ENCODE peak calls at places on chromosome 9, in four cellular contexts. G, F, U and H are unnamed samples.

GRCh38 chr9:94534901-94535300 is 20.0 kb upstream of the PCAT7 start:
- DNase-seq in F (no peak), G (no peak), U (no peak), H (no peak)

GRCh38 chr9:93154293-93154903 is 20.3 kb upstream of the NINJ1 start:
- DNase-seq in F (peak; percentile 66), U (no peak), G (peak; percentile 58), H (peak; percentile 91)

GRCh38 chr9:96868709-96869108 is 14.4 kb upstream of the ZNF782 start:
- DNase-seq in G (no peak), U (no peak), F (no peak), H (no peak)

GRCh38 chr9:127941062-127941925 is 3.6 kb upstream of the DPM2 start:
- DNase-seq in F (no peak), G (no peak), U (no peak), H (no peak)

GRCh38 chr9:72352911-72353388 is 12.1 kb downstream of the ZFAND5 start:
- DNase-seq in F (no peak), U (no peak), G (no peak), H (no peak)

GRCh38 chr9:37371565-37372464 is 50.7 kb upstream of the GRHPR start:
- DNase-seq in G (no peak), F (no peak), U (peak; percentile 63), H (no peak)

GRCh38 chr9:127112056-127112455 is 10.4 kb downstream of the ANGPTL2 start:
- DNase-seq in U (no peak), G (no peak), F (peak; percentile 47), H (peak; percentile 92)

GRCh38 chr9:133707065-133707760 is 30.9 kb downstream of the SARDH start:
- DNase-seq in G (no peak), U (no peak), F (no peak), H (peak; percentile 8)

GRCh38 chr9:98726735-98727134 is 18.0 kb upstream of the GABBR2 start:
- DNase-seq in U (no peak), G (no peak), F (no peak), H (no peak)

GRCh38 chr9:112377087-112377486 is 2.8 kb upstream of the HSDL2 start:
- DNase-seq in F (no peak), G (no peak), U (no peak), H (no peak)

GRCh38 chr9:125486576-125486975 is 220.4 kb downstream of the MAPKAP1 start:
- DNase-seq in U (no peak), G (no peak), F (no peak), H (no peak)

GRCh38 chr9:109143881-109144562 is 23.0 kb downstream of the FRRS1L start:
- DNase-seq in F (peak; percentile 78), U (peak; percentile 23), G (peak; percentile 29), H (peak; percentile 15)

GRCh38 chr9:12426198-12426864 is 266.9 kb upstream of the TYRP1 start:
- DNase-seq in F (no peak), G (no peak), U (no peak), H (no peak)

DNA sequence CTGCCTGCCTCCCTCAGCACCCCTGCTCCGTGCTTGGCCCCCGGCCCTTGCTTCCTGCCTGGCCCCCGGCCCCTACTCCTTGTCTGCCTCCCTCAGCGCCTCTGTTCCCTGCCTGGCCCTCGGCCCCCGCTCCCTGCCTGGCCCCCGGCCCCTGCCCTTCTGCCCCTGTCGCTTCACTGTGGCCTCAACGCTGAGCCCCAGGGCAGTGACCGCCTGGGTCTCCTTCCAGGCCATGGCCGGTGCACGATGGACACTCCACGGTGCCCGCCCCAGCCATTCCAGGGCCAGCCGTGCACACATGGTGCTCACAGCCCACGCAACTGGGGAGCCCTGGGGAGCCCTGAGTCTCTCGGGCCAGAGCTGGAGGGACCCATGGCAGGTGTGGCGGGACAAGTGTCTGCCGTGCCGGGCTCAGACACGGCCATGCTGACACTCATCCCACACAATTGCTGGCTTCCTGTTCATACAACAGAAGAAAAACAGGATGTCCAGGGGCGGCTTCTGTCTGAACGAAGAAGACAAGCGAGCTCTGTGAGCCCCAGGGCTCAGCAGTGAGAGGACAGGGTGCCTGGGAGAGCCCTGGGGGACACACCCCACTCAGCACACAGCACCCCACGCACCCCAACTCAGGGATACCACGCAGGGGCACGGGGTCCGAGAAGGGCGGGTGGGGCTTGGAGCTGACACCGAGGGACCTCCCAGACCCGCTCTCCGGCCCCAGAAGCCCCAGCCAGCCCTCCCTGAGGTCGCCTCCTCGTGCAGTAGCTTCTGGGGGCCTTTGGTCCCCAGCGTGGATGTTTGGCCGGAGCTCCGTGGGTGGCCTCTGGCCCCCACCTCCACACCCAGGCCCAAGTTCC is 35.7 kb downstream of the EXD3 start:
- DNase-seq in U (no peak), G (no peak), F (no peak), H (no peak)
- TF ChIP-seq ETV6 in U (no peak), G (no peak), F (no peak), H (no peak)

GRCh38 chr9:114080195-114080772 is 2.2 kb upstream of the AMBP start:
- DNase-seq in G (no peak), U (no peak), F (no peak), H (no peak)

GRCh38 chr9:114081441-114082016 is 3.4 kb upstream of the AMBP start:
- DNase-seq in F (no peak), G (peak; percentile 84), U (no peak), H (no peak)

GRCh38 chr9:114078781-114079156 is 669 bp upstream of the AMBP start:
- DNase-seq in G (no peak), U (no peak), F (no peak), H (no peak)

GRCh38 chr9:114082017-114082735 is 4.1 kb upstream of the AMBP start:
- DNase-seq in U (peak; percentile 25), F (peak; percentile 83), G (peak; percentile 98), H (peak; percentile 92)

GRCh38 chr9:114080773-114081440 is 2.8 kb upstream of the AMBP start:
- DNase-seq in F (no peak), G (peak; percentile 99), U (no peak), H (no peak)
- TF ChIP-seq ETV6 in F (no peak), G (no peak), U (no peak), H (no peak)

GRCh38 chr9:130217838-130218237 is 45.6 kb downstream of the NCS1 start:
- DNase-seq in G (no peak), U (no peak), F (no peak), H (no peak)

GRCh38 chr9:130214921-130215320 is 42.7 kb downstream of the NCS1 start:
- DNase-seq in U (no peak), F (no peak), G (no peak), H (no peak)

GRCh38 chr9:130213898-130214761 is 41.9 kb downstream of the NCS1 start:
- DNase-seq in G (no peak), U (no peak), F (peak; percentile 75), H (peak; percentile 71)

GRCh38 chr9:130212543-130213297 is 40.5 kb downstream of the NCS1 start:
- DNase-seq in F (no peak), U (no peak), G (no peak), H (no peak)

GRCh38 chr9:130215341-130216119 is 43.3 kb downstream of the NCS1 start:
- DNase-seq in F (no peak), G (no peak), U (no peak), H (no peak)
- TF ChIP-seq ETV6 in F (no peak), G (no peak), U (no peak), H (no peak)

GRCh38 chr9:34990908-34991832 is 1.6 kb downstream of the DNAJB5 start:
- DNase-seq in G (no peak), U (no peak), F (no peak), H (no peak)

GRCh38 chr9:34992376-34992951 is 2.9 kb downstream of the DNAJB5 start:
- DNase-seq in G (peak; percentile 24), F (peak; percentile 41), U (no peak), H (no peak)

GRCh38 chr9:34989946-34990635 is 546 bp downstream of the DNAJB5 start:
- DNase-seq in G (no peak), U (no peak), F (peak; percentile 53), H (peak; percentile 87)

GRCh38 chr9:34993502-34994428 is 4.2 kb downstream of the DNAJB5 start:
- DNase-seq in G (no peak), U (no peak), F (no peak), H (no peak)

GRCh38 chr9:34991833-34992375 is 2.4 kb downstream of the DNAJB5 start:
- DNase-seq in U (no peak), F (peak; percentile 51), G (peak; percentile 34), H (peak; percentile 57)
- TF ChIP-seq ETV6 in U (no peak), F (no peak), G (no peak), H (no peak)

GRCh38 chr9:104779946-104780539 is 16.1 kb downstream of the NIPSNAP3B start:
- DNase-seq in G (no peak), U (no peak), F (no peak), H (no peak)

GRCh38 chr9:104778802-104779201 is 14.9 kb downstream of the NIPSNAP3B start:
- DNase-seq in G (no peak), F (no peak), U (no peak), H (no peak)

GRCh38 chr9:104783588-104783987 is 19.7 kb downstream of the NIPSNAP3B start:
- DNase-seq in F (no peak), G (no peak), U (no peak), H (no peak)

GRCh38 chr9:104779334-104779733 is 15.4 kb downstream of the NIPSNAP3B start:
- DNase-seq in U (no peak), G (no peak), F (no peak), H (no peak)

GRCh38 chr9:104780796-104781395 is 17.0 kb downstream of the NIPSNAP3B start:
- DNase-seq in F (no peak), U (no peak), G (no peak), H (no peak)
- TF ChIP-seq ETV6 in F (no peak), U (no peak), G (no peak), H (no peak)